ENCODE peak calls at places on chromosomes 7 and 10, in ten cellular contexts. One of them, this sample, is unnamed.

GRCh38 chr10:129853236-129853946 is 110.7 kb downstream of the EBF3 start:
- DNase-seq in bronchial epithelial cell: peak; percentile 10
- DNase-seq in HCT116: no peak
- DNase-seq in heart right ventricle: no peak
- DNase-seq in AG10803: peak; percentile 23
- DNase-seq in kidney: no peak
- DNase-seq in cardiac fibroblast: peak; percentile 45
- DNase-seq in neuronal stem cell: no peak
- DNase-seq in naive thymus-derived CD4-positive, alpha-beta T cell: no peak
- DNase-seq in aorta: no peak
- DNase-seq in this sample: no peak

GRCh38 chr7:152354061-152354460 is 81.7 kb downstream of the KMT2C start:
- DNase-seq in bronchial epithelial cell: no peak
- DNase-seq in HCT116: no peak
- DNase-seq in heart right ventricle: no peak
- DNase-seq in AG10803: peak; percentile 65
- DNase-seq in kidney: no peak
- DNase-seq in cardiac fibroblast: peak; percentile 61
- DNase-seq in neuronal stem cell: no peak
- DNase-seq in naive thymus-derived CD4-positive, alpha-beta T cell: no peak
- DNase-seq in aorta: no peak
- DNase-seq in this sample: no peak

GRCh38 chr10:133058267-133059092 is 29.2 kb upstream of the ADGRA1 start:
- DNase-seq in bronchial epithelial cell: no peak
- DNase-seq in HCT116: no peak
- DNase-seq in heart right ventricle: no peak
- DNase-seq in AG10803: peak; percentile 1
- DNase-seq in kidney: no peak
- DNase-seq in cardiac fibroblast: no peak
- DNase-seq in neuronal stem cell: no peak
- DNase-seq in naive thymus-derived CD4-positive, alpha-beta T cell: no peak
- DNase-seq in aorta: no peak
- DNase-seq in this sample: no peak

GRCh38 chr7:129610709-129611245 is 743 bp upstream of the NRF1 start:
- DNase-seq in bronchial epithelial cell: no peak
- DNase-seq in HCT116: no peak
- DNase-seq in heart right ventricle: no peak
- DNase-seq in AG10803: no peak
- DNase-seq in kidney: no peak
- DNase-seq in cardiac fibroblast: no peak
- DNase-seq in neuronal stem cell: peak; percentile 11
- DNase-seq in naive thymus-derived CD4-positive, alpha-beta T cell: no peak
- DNase-seq in aorta: no peak
- DNase-seq in this sample: no peak

GRCh38 chr7:17690030-17690429 is 250.3 kb downstream of the SNX13 start:
- DNase-seq in bronchial epithelial cell: peak; percentile 76
- DNase-seq in HCT116: no peak
- DNase-seq in heart right ventricle: no peak
- DNase-seq in AG10803: peak; percentile 91
- DNase-seq in kidney: no peak
- DNase-seq in cardiac fibroblast: peak; percentile 98
- DNase-seq in neuronal stem cell: no peak
- DNase-seq in naive thymus-derived CD4-positive, alpha-beta T cell: no peak
- DNase-seq in aorta: peak; percentile 61
- DNase-seq in this sample: no peak

GRCh38 chr7:134710854-134711624 is 64.4 kb downstream of the BPGM start:
- DNase-seq in bronchial epithelial cell: peak; percentile 33
- DNase-seq in HCT116: no peak
- DNase-seq in heart right ventricle: no peak
- DNase-seq in AG10803: no peak
- DNase-seq in kidney: no peak
- DNase-seq in cardiac fibroblast: no peak
- DNase-seq in neuronal stem cell: no peak
- DNase-seq in naive thymus-derived CD4-positive, alpha-beta T cell: peak; percentile 88
- DNase-seq in aorta: no peak
- DNase-seq in this sample: peak; percentile 93

GRCh38 chr7:1700086-1700485 is 30.0 kb downstream of the ELFN1 start:
- DNase-seq in bronchial epithelial cell: no peak
- DNase-seq in HCT116: no peak
- DNase-seq in heart right ventricle: no peak
- DNase-seq in AG10803: no peak
- DNase-seq in kidney: no peak
- DNase-seq in cardiac fibroblast: no peak
- DNase-seq in neuronal stem cell: no peak
- DNase-seq in naive thymus-derived CD4-positive, alpha-beta T cell: no peak
- DNase-seq in aorta: no peak
- DNase-seq in this sample: no peak

GRCh38 chr10:95447733-95448132 is 113.4 kb downstream of the SORBS1 start:
- DNase-seq in bronchial epithelial cell: no peak
- DNase-seq in HCT116: no peak
- DNase-seq in heart right ventricle: peak; percentile 87
- DNase-seq in AG10803: peak; percentile 28
- DNase-seq in kidney: no peak
- DNase-seq in cardiac fibroblast: peak; percentile 18
- DNase-seq in neuronal stem cell: no peak
- DNase-seq in naive thymus-derived CD4-positive, alpha-beta T cell: no peak
- DNase-seq in aorta: no peak
- DNase-seq in this sample: no peak

GRCh38 chr10:104309980-104310978 is 28.0 kb downstream of the ITPRIP start:
- DNase-seq in bronchial epithelial cell: no peak
- DNase-seq in HCT116: no peak
- DNase-seq in heart right ventricle: peak; percentile 79
- DNase-seq in AG10803: peak; percentile 91
- DNase-seq in kidney: peak; percentile 86
- DNase-seq in cardiac fibroblast: peak; percentile 96
- DNase-seq in neuronal stem cell: no peak
- DNase-seq in naive thymus-derived CD4-positive, alpha-beta T cell: no peak
- DNase-seq in aorta: peak; percentile 87
- DNase-seq in this sample: no peak

GRCh38 chr7:130345106-130345505 is 490 bp downstream of the CPA5 start:
- DNase-seq in bronchial epithelial cell: no peak
- DNase-seq in HCT116: no peak
- DNase-seq in heart right ventricle: no peak
- DNase-seq in AG10803: no peak
- DNase-seq in kidney: no peak
- DNase-seq in cardiac fibroblast: no peak
- DNase-seq in neuronal stem cell: no peak
- DNase-seq in naive thymus-derived CD4-positive, alpha-beta T cell: no peak
- DNase-seq in aorta: no peak
- DNase-seq in this sample: no peak

GRCh38 chr10:111222961-111223360 is 146.1 kb downstream of the ADRA2A start:
- DNase-seq in bronchial epithelial cell: no peak
- DNase-seq in HCT116: no peak
- DNase-seq in heart right ventricle: no peak
- DNase-seq in AG10803: no peak
- DNase-seq in kidney: no peak
- DNase-seq in cardiac fibroblast: no peak
- DNase-seq in neuronal stem cell: no peak
- DNase-seq in naive thymus-derived CD4-positive, alpha-beta T cell: no peak
- DNase-seq in aorta: no peak
- DNase-seq in this sample: no peak

DNA sequence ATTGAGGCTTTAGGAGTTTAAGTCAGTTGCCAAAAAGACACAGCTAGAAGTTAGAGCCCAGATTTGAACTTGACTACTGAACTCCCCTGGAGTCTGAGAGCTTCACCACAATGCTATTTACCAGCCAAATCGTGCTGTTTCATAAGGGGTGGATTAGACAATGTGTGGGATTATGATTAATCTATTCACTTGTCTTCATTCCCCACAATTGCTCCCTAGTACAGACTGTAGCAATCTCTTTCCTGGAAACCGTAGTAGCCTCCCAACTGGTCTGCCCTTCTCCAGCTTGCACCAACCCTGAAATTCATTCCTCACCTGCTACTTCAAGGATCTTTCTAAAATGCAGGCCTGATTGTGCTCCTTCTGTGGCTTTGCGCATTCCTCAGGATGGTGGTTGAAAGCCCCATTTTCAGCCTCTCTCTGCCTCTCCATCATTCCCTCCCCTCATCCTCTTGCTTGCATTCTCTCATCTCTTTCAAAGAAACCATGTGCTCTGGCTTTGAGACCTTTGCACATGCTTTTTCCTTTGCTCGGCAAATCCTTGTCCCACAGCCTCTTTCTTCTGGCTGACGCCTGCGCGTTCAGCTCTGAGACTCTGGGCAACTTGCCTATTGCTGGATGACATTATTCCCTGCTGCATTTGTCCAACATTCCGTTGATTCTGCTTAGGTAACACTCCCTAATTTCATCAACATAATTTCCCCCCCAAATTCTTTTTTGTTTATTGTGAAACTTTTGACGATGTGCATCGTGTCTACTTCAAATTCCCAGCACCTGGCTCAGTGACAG is 145.0 kb downstream of the ADRA2A start:
- DNase-seq in bronchial epithelial cell: no peak
- DNase-seq in HCT116: no peak
- DNase-seq in heart right ventricle: no peak
- DNase-seq in AG10803: peak; percentile 45
- DNase-seq in kidney: no peak
- DNase-seq in cardiac fibroblast: no peak
- DNase-seq in neuronal stem cell: no peak
- DNase-seq in naive thymus-derived CD4-positive, alpha-beta T cell: no peak
- DNase-seq in aorta: no peak
- DNase-seq in this sample: no peak
- H3K4me3 ChIP-seq in bronchial epithelial cell: no peak overlapping the region
- H3K4me3 ChIP-seq in HCT116: no peak overlapping the region
- H3K4me3 ChIP-seq in heart right ventricle: no peak overlapping the region
- H3K4me3 ChIP-seq in AG10803: no peak overlapping the region
- H3K4me3 ChIP-seq in kidney: no peak overlapping the region
- H3K4me3 ChIP-seq in cardiac fibroblast: no peak overlapping the region
- H3K4me3 ChIP-seq in neuronal stem cell: no peak overlapping the region
- H3K4me3 ChIP-seq in naive thymus-derived CD4-positive, alpha-beta T cell: no peak overlapping the region
- H3K4me3 ChIP-seq in aorta: no peak overlapping the region
- H3K4me3 ChIP-seq in this sample: no peak overlapping the region

GRCh38 chr10:100291356-100291755 is 4.9 kb upstream of the BLOC1S2 start:
- DNase-seq in bronchial epithelial cell: no peak
- DNase-seq in HCT116: no peak
- DNase-seq in heart right ventricle: no peak
- DNase-seq in AG10803: no peak
- DNase-seq in kidney: no peak
- DNase-seq in cardiac fibroblast: peak; percentile 19
- DNase-seq in neuronal stem cell: no peak
- DNase-seq in naive thymus-derived CD4-positive, alpha-beta T cell: no peak
- DNase-seq in aorta: no peak
- DNase-seq in this sample: no peak

GRCh38 chr10:100293067-100293466 is 6.6 kb upstream of the BLOC1S2 start:
- DNase-seq in bronchial epithelial cell: no peak
- DNase-seq in HCT116: no peak
- DNase-seq in heart right ventricle: no peak
- DNase-seq in AG10803: no peak
- DNase-seq in kidney: no peak
- DNase-seq in cardiac fibroblast: no peak
- DNase-seq in neuronal stem cell: no peak
- DNase-seq in naive thymus-derived CD4-positive, alpha-beta T cell: no peak
- DNase-seq in aorta: no peak
- DNase-seq in this sample: no peak

DNA sequence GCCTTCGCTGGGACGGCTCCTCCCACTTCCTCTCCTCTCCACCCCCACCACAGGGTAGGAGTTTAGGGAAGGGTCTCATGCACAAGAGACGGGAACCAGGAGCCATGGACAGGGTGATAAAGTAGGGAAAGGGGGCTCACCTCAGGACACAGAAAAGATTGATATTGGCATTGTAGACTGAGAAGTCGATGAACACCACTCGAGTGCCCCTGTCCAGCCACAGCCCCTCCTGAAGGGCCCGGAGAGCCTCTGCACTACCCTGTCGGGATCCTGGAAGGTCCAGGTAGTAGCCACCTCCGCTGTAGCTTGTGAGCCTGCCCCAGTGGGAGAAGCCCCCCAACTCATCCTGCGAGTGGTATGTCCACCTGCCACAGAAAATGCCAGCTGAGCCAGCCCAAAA is 10.8 kb upstream of the BLOC1S2 start:
- DNase-seq in bronchial epithelial cell: no peak
- DNase-seq in HCT116: no peak
- DNase-seq in heart right ventricle: no peak
- DNase-seq in AG10803: no peak
- DNase-seq in kidney: no peak
- DNase-seq in cardiac fibroblast: no peak
- DNase-seq in neuronal stem cell: no peak
- DNase-seq in naive thymus-derived CD4-positive, alpha-beta T cell: no peak
- DNase-seq in aorta: no peak
- DNase-seq in this sample: no peak
- H3K4me3 ChIP-seq in bronchial epithelial cell: no peak overlapping the region
- H3K4me3 ChIP-seq in HCT116: no peak overlapping the region
- H3K4me3 ChIP-seq in heart right ventricle: no peak overlapping the region
- H3K4me3 ChIP-seq in AG10803: no peak overlapping the region
- H3K4me3 ChIP-seq in kidney: no peak overlapping the region
- H3K4me3 ChIP-seq in cardiac fibroblast: no peak overlapping the region
- H3K4me3 ChIP-seq in neuronal stem cell: no peak overlapping the region
- H3K4me3 ChIP-seq in naive thymus-derived CD4-positive, alpha-beta T cell: no peak overlapping the region
- H3K4me3 ChIP-seq in aorta: no peak overlapping the region
- H3K4me3 ChIP-seq in this sample: no peak overlapping the region

GRCh38 chr7:6631605-6632004 is 5.5 kb upstream of the ZNF316 start:
- DNase-seq in bronchial epithelial cell: peak; percentile 21
- DNase-seq in HCT116: no peak
- DNase-seq in heart right ventricle: no peak
- DNase-seq in AG10803: no peak
- DNase-seq in kidney: no peak
- DNase-seq in cardiac fibroblast: no peak
- DNase-seq in neuronal stem cell: no peak
- DNase-seq in naive thymus-derived CD4-positive, alpha-beta T cell: no peak
- DNase-seq in aorta: no peak
- DNase-seq in this sample: no peak
- H3K4me3 ChIP-seq in bronchial epithelial cell: no peak overlapping the region
- H3K4me3 ChIP-seq in HCT116: no peak overlapping the region
- H3K4me3 ChIP-seq in heart right ventricle: no peak overlapping the region
- H3K4me3 ChIP-seq in AG10803: no peak overlapping the region
- H3K4me3 ChIP-seq in kidney: no peak overlapping the region
- H3K4me3 ChIP-seq in cardiac fibroblast: no peak overlapping the region
- H3K4me3 ChIP-seq in neuronal stem cell: no peak overlapping the region
- H3K4me3 ChIP-seq in naive thymus-derived CD4-positive, alpha-beta T cell: no peak overlapping the region
- H3K4me3 ChIP-seq in aorta: no peak overlapping the region
- H3K4me3 ChIP-seq in this sample: no peak overlapping the region

GRCh38 chr7:155986497-155987160 is 174.4 kb upstream of the SHH start:
- DNase-seq in bronchial epithelial cell: no peak
- DNase-seq in HCT116: no peak
- DNase-seq in heart right ventricle: no peak
- DNase-seq in AG10803: no peak
- DNase-seq in kidney: peak; percentile 25
- DNase-seq in cardiac fibroblast: no peak
- DNase-seq in neuronal stem cell: no peak
- DNase-seq in naive thymus-derived CD4-positive, alpha-beta T cell: no peak
- DNase-seq in aorta: peak; percentile 24
- DNase-seq in this sample: no peak
- H3K4me3 ChIP-seq in bronchial epithelial cell: no peak overlapping the region
- H3K4me3 ChIP-seq in HCT116: no peak overlapping the region
- H3K4me3 ChIP-seq in heart right ventricle: no peak overlapping the region
- H3K4me3 ChIP-seq in AG10803: no peak overlapping the region
- H3K4me3 ChIP-seq in kidney: no peak overlapping the region
- H3K4me3 ChIP-seq in cardiac fibroblast: no peak overlapping the region
- H3K4me3 ChIP-seq in neuronal stem cell: peak overlapping the region; percentile 17
- H3K4me3 ChIP-seq in naive thymus-derived CD4-positive, alpha-beta T cell: no peak overlapping the region
- H3K4me3 ChIP-seq in aorta: no peak overlapping the region
- H3K4me3 ChIP-seq in this sample: no peak overlapping the region

DNA sequence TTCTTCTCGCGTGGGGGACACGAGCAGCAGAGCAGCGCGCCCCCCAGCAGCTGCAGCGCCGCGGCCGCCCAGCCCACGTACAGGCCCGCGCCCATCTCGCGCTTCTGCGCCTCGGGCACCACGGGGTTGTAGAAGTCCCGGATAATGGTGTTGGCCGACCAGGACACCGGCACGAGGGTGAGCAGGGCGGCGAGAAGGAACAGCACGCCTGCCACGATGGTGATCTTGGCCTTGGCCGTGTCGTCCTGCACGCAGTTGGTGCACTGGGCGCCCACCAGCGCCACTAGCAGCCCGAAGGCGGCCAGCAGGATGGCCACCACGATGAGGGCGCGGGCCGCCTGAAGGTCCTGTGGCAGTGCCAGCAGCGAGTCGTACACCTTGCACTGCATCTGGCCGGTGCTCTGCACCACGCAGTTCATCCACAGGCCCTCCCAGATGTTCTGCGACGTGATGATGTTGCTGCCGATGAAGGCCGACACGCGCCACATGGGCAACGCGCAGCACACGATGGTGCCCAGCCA is 529 bp downstream of the CLDN3 start:
- DNase-seq in bronchial epithelial cell: no peak
- DNase-seq in HCT116: no peak
- DNase-seq in heart right ventricle: no peak
- DNase-seq in AG10803: no peak
- DNase-seq in kidney: peak; percentile 72
- DNase-seq in cardiac fibroblast: peak; percentile 2
- DNase-seq in neuronal stem cell: no peak
- DNase-seq in naive thymus-derived CD4-positive, alpha-beta T cell: no peak
- DNase-seq in aorta: no peak
- DNase-seq in this sample: no peak
- H3K4me3 ChIP-seq in bronchial epithelial cell: no peak overlapping the region
- H3K4me3 ChIP-seq in HCT116: peak overlapping the region; percentile 44
- H3K4me3 ChIP-seq in heart right ventricle: no peak overlapping the region
- H3K4me3 ChIP-seq in AG10803: no peak overlapping the region
- H3K4me3 ChIP-seq in kidney: peak overlapping the region; percentile 68
- H3K4me3 ChIP-seq in cardiac fibroblast: no peak overlapping the region
- H3K4me3 ChIP-seq in neuronal stem cell: peak overlapping the region; percentile 75
- H3K4me3 ChIP-seq in naive thymus-derived CD4-positive, alpha-beta T cell: no peak overlapping the region
- H3K4me3 ChIP-seq in aorta: no peak overlapping the region
- H3K4me3 ChIP-seq in this sample: no peak overlapping the region

This sample was measured in CD4-positive, CD25-positive, alpha-beta regulatory T cell.